ENCODE peak calls at places on chromosomes 13 and 19, in six cellular contexts. C is T47D; Y is activated naive CD8-positive, alpha-beta T cell treated with anti-CD3 and anti-CD28 coated beads, Interleukin-2, amount 50 U/mL, for 16 hours; R is neural crest cell; Q is naive B cell; K is stimulated activated CD4-positive, alpha-beta T cell treated with anti-CD3 and anti-CD28 coated beads, Interleukin-15, amount 100 ng/mL, for 1 hour. B is an unnamed sample.
A peak's percentile ranks its signal among the peaks of the same experiment; 100 is the strongest.

GRCh38 chr19:49774969-49775368 is 8.2 kb downstream of the AP2A1 start:
- DNase-seq in C (no peak), R (no peak), Y (no peak), K (no peak), Q (no peak), B (no peak)

GRCh38 chr13:77740097-77740496 is 42.6 kb downstream of the SLAIN1 start:
- DNase-seq in Q (no peak), K (no peak), Y (no peak), R (no peak), C (no peak), B (no peak)

GRCh38 chr19:28296506-28296905 is 916.4 kb downstream of the UQCRFS1 start:
- DNase-seq in K (no peak), R (no peak), Y (no peak), Q (no peak), C (no peak), B (no peak)

GRCh38 chr19:10602330-10603083 is 15.4 kb upstream of the AP1M2 start:
- DNase-seq in C (peak; percentile 78), Q (peak; percentile 82), R (peak; percentile 75), Y (peak; percentile 84), K (peak; percentile 93), B (peak; percentile 93)

GRCh38 chr13:107450931-107451330 is 764.4 kb downstream of the LIG4 start:
- DNase-seq in R (no peak), K (no peak), Y (no peak), Q (no peak), C (no peak), B (no peak)

GRCh38 chr13:33454844-33455256 is 169.3 kb upstream of the STARD13 start:
- DNase-seq in Q (no peak), C (no peak), Y (no peak), R (no peak), K (no peak), B (no peak)

GRCh38 chr13:41916173-41916954 is 44.5 kb downstream of the VWA8 start:
- DNase-seq in C (no peak), Q (peak; percentile 11), Y (no peak), K (no peak), R (no peak), B (no peak)

GRCh38 chr13:46569471-46569870 is 16.5 kb downstream of the LRCH1 start:
- DNase-seq in Q (no peak), C (no peak), Y (no peak), R (no peak), K (no peak), B (no peak)

GRCh38 chr13:88031980-88032562 is 360.9 kb downstream of the SLITRK5 start:
- DNase-seq in Q (no peak), K (no peak), C (no peak), R (no peak), Y (no peak), B (no peak)

GRCh38 chr19:53422551-53422950 is 9.2 kb upstream of the ZNF761 start:
- DNase-seq in Q (no peak), C (no peak), K (no peak), Y (no peak), R (no peak), B (no peak)

GRCh38 chr19:6273701-6274601 is 5.8 kb downstream of the MLLT1 start:
- DNase-seq in Q (no peak), K (no peak), Y (no peak), R (no peak), C (peak; percentile 64), B (peak; percentile 94)

GRCh38 chr19:40805258-40805868 is 6.4 kb downstream of the EGLN2 start:
- DNase-seq in K (no peak), C (no peak), Q (no peak), Y (no peak), R (no peak), B (no peak)

GRCh38 chr13:63853816-63854215 is 2438.2 kb upstream of the PCDH20 start:
- DNase-seq in Y (no peak), K (no peak), C (no peak), R (no peak), Q (no peak), B (no peak)

GRCh38 chr19:58196911-58197616 is 14.2 kb downstream of the ZNF274 start:
- DNase-seq in Y (no peak), R (no peak), K (no peak), Q (peak; percentile 3), C (no peak), B (no peak)

GRCh38 chr19:3176715-3177501 is 1.7 kb upstream of the S1PR4 start:
- DNase-seq in R (no peak), Q (peak; percentile 25), Y (no peak), K (peak; percentile 55), C (no peak), B (no peak)

GRCh38 chr13:35836476-35836875 is 294.7 kb downstream of the DCLK1 start:
- DNase-seq in Q (no peak), Y (no peak), C (no peak), R (no peak), K (no peak), B (no peak)

GRCh38 chr19:50368649-50369570 is 3.5 kb upstream of the NAPSA start:
- DNase-seq in K (peak; percentile 73), Y (peak; percentile 33), Q (peak; percentile 76), C (peak; percentile 80), R (peak; percentile 82), B (peak; percentile 92)

GRCh38 chr19:18802354-18802753 is 11.2 kb upstream of the COMP start:
- DNase-seq in Q (no peak), Y (no peak), R (no peak), K (no peak), C (no peak), B (no peak)

GRCh38 chr13:44362394-44363040 is 11.1 kb upstream of the SERP2 start:
- DNase-seq in R (no peak), Q (no peak), C (no peak), K (no peak), Y (no peak), B (no peak)

B was measured in Right ventricle myocardium inferior.